ENCODE peak calls at places on chromosomes 5 and 9, in five cellular contexts. J is activated B cell treated with CpG ODN at 0.5 μM for 24 hours; X is right lobe of liver; W is activated CD8-positive, alpha-beta T cell treated with anti-CD3 and anti-CD28 coated beads for 36 hours; P is MCF 10A. U is an unnamed sample.
A peak's percentile ranks its signal among the peaks of the same experiment; 100 is the strongest.

GRCh38 chr9:97412628-97413382 is 909 bp downstream of the TDRD7 start:
- DNase-seq in J (no peak), X (no peak), W (no peak), P (peak; percentile 21), U (no peak)

GRCh38 chr9:112582863-112583262 is 96.2 kb downstream of the KIAA1958 start:
- DNase-seq in J (no peak), X (no peak), W (no peak), P (no peak), U (no peak)

GRCh38 chr5:50595199-50595598 is 71.2 kb upstream of the PARP8 start:
- DNase-seq in J (no peak), X (no peak), W (no peak), P (peak; percentile 10), U (no peak)

GRCh38 chr5:132493241-132493640 is 2.7 kb upstream of the IRF1 start:
- DNase-seq in J (no peak), X (no peak), W (no peak), P (no peak), U (no peak)

GRCh38 chr9:9102295-9102694 is 1302.7 kb upstream of the DMAC1 start:
- DNase-seq in J (no peak), X (no peak), W (no peak), P (no peak), U (no peak)

GRCh38 chr5:89769975-89770374 is 639.6 kb downstream of the CETN3 start:
- DNase-seq in J (no peak), X (no peak), W (no peak), P (peak; percentile 43), U (no peak)

GRCh38 chr5:141664733-141665461 is 13.7 kb upstream of the FCHSD1 start:
- DNase-seq in J (peak; percentile 75), X (peak; percentile 82), W (peak; percentile 85), P (peak; percentile 83), U (peak; percentile 90)

GRCh38 chr9:21153688-21154608 is 12.3 kb upstream of the IFNW1 start:
- DNase-seq in J (no peak), X (no peak), W (peak; percentile 15), P (peak; percentile 32), U (peak; percentile 38)

GRCh38 chr5:82406200-82406773 is 128.1 kb upstream of the RPS23 start:
- DNase-seq in J (no peak), X (no peak), W (no peak), P (peak; percentile 99), U (no peak)

GRCh38 chr5:144915452-144915851 is 744.8 kb downstream of the KCTD16 start:
- DNase-seq in J (no peak), X (no peak), W (no peak), P (peak; percentile 53), U (no peak)

GRCh38 chr5:57366744-57367143 is 115.9 kb downstream of the ACTBL2 start:
- DNase-seq in J (no peak), X (no peak), W (no peak), P (peak; percentile 45), U (no peak)

DNA sequence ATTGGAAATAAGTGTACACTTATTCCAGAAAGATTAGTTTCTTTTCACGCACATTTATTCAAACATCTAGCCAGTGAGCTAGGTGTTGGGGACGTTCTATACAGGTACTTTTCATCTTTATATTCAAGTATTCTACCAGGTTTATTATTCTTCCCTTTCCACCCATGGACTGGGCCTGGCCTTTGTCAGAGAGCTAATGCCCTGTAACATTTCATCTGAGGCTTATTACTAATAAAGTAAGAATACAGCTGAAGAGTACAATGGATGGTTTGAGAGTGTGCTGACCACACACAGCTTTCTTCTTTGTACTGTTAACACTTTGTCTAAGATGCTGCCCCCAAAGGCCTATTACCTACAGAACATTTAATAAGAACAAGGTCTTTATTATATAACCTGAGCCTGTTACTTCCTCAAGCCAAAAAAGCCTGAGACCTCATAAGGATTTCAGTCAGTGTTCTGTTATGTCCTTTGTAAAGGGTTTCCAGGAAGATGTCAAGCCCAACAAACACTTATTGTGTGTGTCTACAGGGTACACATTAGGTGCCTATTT is 93.5 kb downstream of the ZNF608 start:
- DNase-seq in J (no peak), X (no peak), W (no peak), P (no peak), U (no peak)
- TF ChIP-seq CTCF in J (no peak), X (no peak), W (no peak), P (no peak), U (no peak)

GRCh38 chr9:117485176-117485575 is 70.3 kb upstream of the ASTN2 start:
- DNase-seq in J (no peak), X (no peak), W (no peak), P (peak; percentile 63), U (no peak)
- TF ChIP-seq CTCF in J (no peak), X (no peak), W (no peak), P (no peak), U (no peak)

DNA sequence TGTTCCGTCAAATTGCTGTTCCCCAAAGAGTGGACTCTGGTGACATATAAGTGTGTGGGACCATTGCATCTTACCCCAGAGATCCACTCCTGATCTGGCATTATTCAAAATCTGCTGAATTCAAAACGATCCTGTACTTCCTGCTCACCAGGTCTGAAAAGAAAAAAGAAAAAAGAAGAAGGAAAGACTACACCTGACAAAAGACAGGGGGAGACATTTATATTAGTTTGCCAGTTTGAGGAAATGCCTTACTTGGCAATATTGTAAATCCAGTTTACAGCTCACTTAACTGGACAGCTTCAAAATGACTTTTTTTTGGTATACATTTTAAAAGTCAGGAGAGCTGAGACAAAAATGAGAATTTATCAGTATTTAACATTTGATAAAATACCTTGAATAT is 15.0 kb upstream of the GRHPR start:
- DNase-seq in J (no peak), X (no peak), W (no peak), P (peak; percentile 18), U (no peak)
- TF ChIP-seq CTCF in J (no peak), X (peak; percentile 9), W (peak; percentile 24), P (peak; percentile 15), U (no peak)

DNA sequence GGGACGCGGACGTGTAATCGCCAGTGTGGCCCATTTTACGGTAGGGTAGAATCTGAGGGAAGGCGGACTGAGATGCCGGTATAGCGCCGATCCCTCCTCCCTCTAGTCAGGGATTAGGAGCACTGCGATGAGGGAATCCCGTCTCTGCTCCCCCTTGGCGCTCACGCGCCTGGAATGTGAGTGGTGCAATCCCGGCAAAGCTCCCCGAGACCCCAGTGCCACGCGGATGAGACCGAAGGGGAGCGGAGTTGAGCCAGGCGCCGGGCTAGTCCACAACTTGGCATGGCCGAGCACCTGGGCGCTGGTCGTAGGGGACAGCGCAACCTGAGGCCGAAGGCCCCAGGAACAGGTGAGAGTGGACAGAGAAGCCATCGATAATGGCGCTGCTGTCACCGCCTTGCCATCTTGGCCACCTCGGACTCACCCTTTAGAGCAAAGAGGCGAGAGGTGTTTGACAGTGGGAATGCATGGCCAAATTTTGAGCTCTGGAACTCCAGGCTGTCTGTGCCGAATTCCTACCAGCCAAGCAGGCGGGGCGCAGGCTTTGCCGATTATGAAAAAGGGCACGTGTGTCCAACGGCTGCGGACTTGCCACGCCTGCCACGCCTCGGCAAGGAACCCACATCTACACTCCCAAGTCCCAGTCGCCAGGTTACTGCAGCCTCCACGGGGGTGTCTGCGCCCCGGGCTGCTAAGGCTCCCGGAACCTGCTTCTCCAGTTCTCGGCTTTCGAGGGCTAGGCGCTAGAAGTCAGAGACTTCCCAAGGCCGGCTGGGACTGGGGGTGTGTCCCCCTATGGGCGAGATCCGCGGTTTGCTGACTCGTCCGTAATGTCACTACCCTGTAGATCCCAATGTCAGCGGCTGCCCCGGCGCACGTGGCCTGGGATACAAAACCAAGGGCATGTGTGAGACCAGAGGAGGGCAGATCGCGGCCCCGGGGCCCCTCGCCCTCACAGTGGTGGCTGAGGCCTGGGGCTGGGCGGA is 2.6 kb downstream of the NPR3 start:
- DNase-seq in J (no peak), X (peak; percentile 55), W (peak; percentile 2), P (no peak), U (peak; percentile 33)
- TF ChIP-seq CTCF in J (no peak), X (no peak), W (no peak), P (no peak), U (no peak)

GRCh38 chr5:168875839-168876238 is 296.7 kb upstream of the PANK3 start:
- DNase-seq in J (no peak), X (no peak), W (no peak), P (no peak), U (no peak)

GRCh38 chr5:168876419-168876818 is 297.3 kb upstream of the PANK3 start:
- DNase-seq in J (no peak), X (no peak), W (no peak), P (no peak), U (no peak)

GRCh38 chr5:168872246-168872645 is 293.1 kb upstream of the PANK3 start:
- DNase-seq in J (no peak), X (no peak), W (no peak), P (no peak), U (no peak)

GRCh38 chr5:168877132-168877895 is 298.1 kb upstream of the PANK3 start:
- DNase-seq in J (no peak), X (peak; percentile 71), W (peak; percentile 5), P (no peak), U (no peak)

GRCh38 chr5:168874713-168875380 is 295.7 kb upstream of the PANK3 start:
- DNase-seq in J (no peak), X (no peak), W (peak; percentile 8), P (peak; percentile 26), U (no peak)
- TF ChIP-seq CTCF in J (no peak), X (no peak), W (no peak), P (no peak), U (no peak)

GRCh38 chr5:37495210-37495609 is 116.1 kb downstream of the WDR70 start:
- DNase-seq in J (no peak), X (no peak), W (no peak), P (peak; percentile 13), U (no peak)
- TF ChIP-seq CTCF in J (no peak), X (peak; percentile 7), W (no peak), P (no peak), U (no peak)

DNA sequence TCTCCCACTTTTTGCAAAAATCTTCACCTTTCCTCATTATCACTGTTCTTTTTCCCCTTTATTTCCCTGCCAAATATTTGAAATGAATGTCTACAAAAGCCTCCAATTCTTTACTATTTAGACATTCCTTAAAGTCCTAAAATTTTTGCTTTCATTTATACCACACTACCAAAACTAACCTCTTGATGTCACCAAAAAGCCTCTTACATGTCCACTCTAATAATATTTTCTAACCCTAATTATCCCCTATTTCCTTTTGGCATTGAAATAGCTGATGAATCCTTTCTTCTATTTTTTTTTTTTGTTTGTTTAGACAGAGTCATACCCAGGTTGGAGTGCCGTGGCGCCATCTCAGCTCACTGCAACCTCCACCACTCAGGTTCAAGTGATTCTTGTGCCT is 32.3 kb upstream of the NRG2 start:
- DNase-seq in J (no peak), X (no peak), W (no peak), P (peak; percentile 27), U (peak; percentile 21)
- TF ChIP-seq CTCF in J (no peak), X (peak; percentile 41), W (no peak), P (peak; percentile 69), U (no peak)

U was measured in GM13976.